ENCODE peak calls at places on chromosomes 2 and 18, in six cellular contexts. One of them, this sample, is unnamed.
A peak's percentile ranks its signal among the peaks of the same experiment; 100 is the strongest.

GRCh38 chr2:62186534-62186933 is 9.4 kb upstream of the B3GNT2 start:
- DNase-seq in HCT116: no peak
- DNase-seq in NB4: peak; percentile 58
- DNase-seq in cardiac fibroblast: no peak
- DNase-seq in WERI-Rb-1: no peak
- DNase-seq in ovary: no peak
- DNase-seq in this sample: no peak

GRCh38 chr2:150462772-150463171 is 24.7 kb downstream of the RND3 start:
- DNase-seq in HCT116: no peak
- DNase-seq in NB4: no peak
- DNase-seq in cardiac fibroblast: no peak
- DNase-seq in WERI-Rb-1: no peak
- DNase-seq in ovary: no peak
- DNase-seq in this sample: no peak

GRCh38 chr2:200962821-200963128 is 685 bp downstream of the ORC2 start:
- DNase-seq in HCT116: no peak
- DNase-seq in NB4: no peak
- DNase-seq in cardiac fibroblast: peak; percentile 5
- DNase-seq in WERI-Rb-1: no peak
- DNase-seq in ovary: no peak
- DNase-seq in this sample: no peak

GRCh38 chr18:34639662-34640061 is 70.4 kb upstream of the DTNA start:
- DNase-seq in HCT116: no peak
- DNase-seq in NB4: no peak
- DNase-seq in cardiac fibroblast: no peak
- DNase-seq in WERI-Rb-1: no peak
- DNase-seq in ovary: no peak
- DNase-seq in this sample: no peak

GRCh38 chr2:150570712-150571111 is 83.2 kb upstream of the RND3 start:
- DNase-seq in HCT116: no peak
- DNase-seq in NB4: no peak
- DNase-seq in cardiac fibroblast: peak; percentile 77
- DNase-seq in WERI-Rb-1: no peak
- DNase-seq in ovary: no peak
- DNase-seq in this sample: no peak

GRCh38 chr2:174981336-174981735 is 23.8 kb downstream of the CHN1 start:
- DNase-seq in HCT116: no peak
- DNase-seq in NB4: no peak
- DNase-seq in cardiac fibroblast: no peak
- DNase-seq in WERI-Rb-1: no peak
- DNase-seq in ovary: no peak
- DNase-seq in this sample: no peak

GRCh38 chr2:217261452-217261851 is 401.6 kb upstream of the TNP1 start:
- DNase-seq in HCT116: no peak
- DNase-seq in NB4: no peak
- DNase-seq in cardiac fibroblast: peak; percentile 61
- DNase-seq in WERI-Rb-1: peak; percentile 47
- DNase-seq in ovary: no peak
- DNase-seq in this sample: no peak

GRCh38 chr18:44679912-44680270 is 797 bp upstream of the SETBP1 start:
- DNase-seq in HCT116: no peak
- DNase-seq in NB4: no peak
- DNase-seq in cardiac fibroblast: peak; percentile 60
- DNase-seq in WERI-Rb-1: peak; percentile 55
- DNase-seq in ovary: peak; percentile 68
- DNase-seq in this sample: no peak

GRCh38 chr2:230018153-230018552 is 50.6 kb downstream of the SLC16A14 start:
- DNase-seq in HCT116: no peak
- DNase-seq in NB4: no peak
- DNase-seq in cardiac fibroblast: peak; percentile 50
- DNase-seq in WERI-Rb-1: no peak
- DNase-seq in ovary: no peak
- DNase-seq in this sample: no peak

GRCh38 chr2:73937899-73938298 is 11.2 kb downstream of the DGUOK start:
- DNase-seq in HCT116: no peak
- DNase-seq in NB4: no peak
- DNase-seq in cardiac fibroblast: no peak
- DNase-seq in WERI-Rb-1: no peak
- DNase-seq in ovary: no peak
- DNase-seq in this sample: no peak

GRCh38 chr2:96665083-96665569 is 22.6 kb downstream of the FER1L5 start:
- DNase-seq in HCT116: peak; percentile 15
- DNase-seq in NB4: peak; percentile 93
- DNase-seq in cardiac fibroblast: peak; percentile 99
- DNase-seq in WERI-Rb-1: no peak
- DNase-seq in ovary: peak; percentile 42
- DNase-seq in this sample: no peak

GRCh38 chr2:239321596-239322413 is 79.0 kb downstream of the HDAC4 start:
- DNase-seq in HCT116: no peak
- DNase-seq in NB4: peak; percentile 56
- DNase-seq in cardiac fibroblast: no peak
- DNase-seq in WERI-Rb-1: no peak
- DNase-seq in ovary: peak; percentile 17
- DNase-seq in this sample: no peak

GRCh38 chr2:29601872-29602271 is 319.5 kb downstream of the ALK start:
- DNase-seq in HCT116: no peak
- DNase-seq in NB4: no peak
- DNase-seq in cardiac fibroblast: no peak
- DNase-seq in WERI-Rb-1: no peak
- DNase-seq in ovary: no peak
- DNase-seq in this sample: no peak

GRCh38 chr2:176763111-176763510 is 449.5 kb upstream of the HNRNPA3 start:
- DNase-seq in HCT116: no peak
- DNase-seq in NB4: no peak
- DNase-seq in cardiac fibroblast: no peak
- DNase-seq in WERI-Rb-1: no peak
- DNase-seq in ovary: no peak
- DNase-seq in this sample: no peak

GRCh38 chr2:4576075-4576474 is 872.7 kb downstream of the DCDC2C start:
- DNase-seq in HCT116: no peak
- DNase-seq in NB4: no peak
- DNase-seq in cardiac fibroblast: no peak
- DNase-seq in WERI-Rb-1: no peak
- DNase-seq in ovary: no peak
- DNase-seq in this sample: no peak

GRCh38 chr2:37764739-37765138 is 93.3 kb upstream of the CDC42EP3 start:
- DNase-seq in HCT116: no peak
- DNase-seq in NB4: peak; percentile 42
- DNase-seq in cardiac fibroblast: peak; percentile 25
- DNase-seq in WERI-Rb-1: no peak
- DNase-seq in ovary: no peak
- DNase-seq in this sample: no peak

GRCh38 chr2:16655457-16655837 is 10.2 kb downstream of the CYRIA start:
- DNase-seq in HCT116: no peak
- DNase-seq in NB4: no peak
- DNase-seq in cardiac fibroblast: no peak
- DNase-seq in WERI-Rb-1: no peak
- DNase-seq in ovary: no peak
- DNase-seq in this sample: no peak

GRCh38 chr18:9914334-9914583 is 443 bp downstream of the VAPA start:
- DNase-seq in HCT116: no peak
- DNase-seq in NB4: peak; percentile 68
- DNase-seq in cardiac fibroblast: no peak
- DNase-seq in WERI-Rb-1: no peak
- DNase-seq in ovary: no peak
- DNase-seq in this sample: no peak

DNA sequence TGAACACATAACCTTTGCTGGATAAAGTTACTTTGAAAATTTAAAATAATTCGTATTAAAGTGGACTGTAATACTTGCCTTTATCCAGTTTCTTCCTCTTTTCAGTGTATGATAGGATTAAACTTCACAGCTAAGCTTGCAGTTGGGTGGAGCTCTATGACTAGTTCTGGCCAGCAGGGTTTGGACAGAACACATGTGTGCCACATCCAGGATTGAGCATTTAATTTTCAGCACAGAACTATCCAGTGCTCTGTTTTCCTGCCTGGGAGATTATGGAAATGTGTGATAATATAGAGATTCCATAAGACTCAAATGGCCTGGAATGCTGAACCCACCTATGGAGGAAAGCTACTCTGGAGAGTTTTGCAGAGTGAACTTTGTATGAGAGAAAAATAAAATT is 200.2 kb downstream of the OSR1 start:
- DNase-seq in HCT116: no peak
- DNase-seq in NB4: no peak
- DNase-seq in cardiac fibroblast: no peak
- DNase-seq in WERI-Rb-1: peak; percentile 18
- DNase-seq in ovary: no peak
- DNase-seq in this sample: no peak
- TF ChIP-seq CTCF in HCT116: no peak
- TF ChIP-seq CTCF in NB4: no peak
- TF ChIP-seq CTCF in cardiac fibroblast: no peak
- TF ChIP-seq CTCF in WERI-Rb-1: no peak
- TF ChIP-seq CTCF in ovary: no peak
- TF ChIP-seq CTCF in this sample: no peak

GRCh38 chr18:78979682-78980278 is at the start of gene SALL3:
- DNase-seq in HCT116: no peak
- DNase-seq in NB4: no peak
- DNase-seq in cardiac fibroblast: no peak
- DNase-seq in WERI-Rb-1: peak; percentile 80
- DNase-seq in ovary: no peak
- DNase-seq in this sample: no peak

GRCh38 chr18:78976697-78977626 is 2.7 kb upstream of the SALL3 start:
- DNase-seq in HCT116: no peak
- DNase-seq in NB4: no peak
- DNase-seq in cardiac fibroblast: no peak
- DNase-seq in WERI-Rb-1: no peak
- DNase-seq in ovary: no peak
- DNase-seq in this sample: no peak

GRCh38 chr18:78979058-78979680 is 449 bp upstream of the SALL3 start:
- DNase-seq in HCT116: no peak
- DNase-seq in NB4: no peak
- DNase-seq in cardiac fibroblast: peak; percentile 23
- DNase-seq in WERI-Rb-1: peak; percentile 87
- DNase-seq in ovary: no peak
- DNase-seq in this sample: no peak

GRCh38 chr18:78977627-78978271 is 1.9 kb upstream of the SALL3 start:
- DNase-seq in HCT116: no peak
- DNase-seq in NB4: no peak
- DNase-seq in cardiac fibroblast: no peak
- DNase-seq in WERI-Rb-1: no peak
- DNase-seq in ovary: no peak
- DNase-seq in this sample: no peak

GRCh38 chr18:78978336-78979057 is 1.1 kb upstream of the SALL3 start:
- DNase-seq in HCT116: no peak
- DNase-seq in NB4: no peak
- DNase-seq in cardiac fibroblast: no peak
- DNase-seq in WERI-Rb-1: no peak
- DNase-seq in ovary: no peak
- DNase-seq in this sample: no peak
- H3K4me3 ChIP-seq in HCT116: no peak overlapping the region
- H3K4me3 ChIP-seq in NB4: no peak overlapping the region
- H3K4me3 ChIP-seq in cardiac fibroblast: peak overlapping the region; percentile 23
- H3K4me3 ChIP-seq in WERI-Rb-1: peak overlapping the region; percentile 63
- H3K4me3 ChIP-seq in ovary: no peak overlapping the region
- H3K4me3 ChIP-seq in this sample: no peak overlapping the region

GRCh38 chr2:129764376-129765325 is 214.8 kb upstream of the RAB6C start:
- DNase-seq in HCT116: peak; percentile 8
- DNase-seq in NB4: peak; percentile 27
- DNase-seq in cardiac fibroblast: no peak
- DNase-seq in WERI-Rb-1: peak; percentile 51
- DNase-seq in ovary: no peak
- DNase-seq in this sample: no peak
- TF ChIP-seq CTCF in HCT116: peak; percentile 45
- TF ChIP-seq CTCF in NB4: peak; percentile 57
- TF ChIP-seq CTCF in cardiac fibroblast: no peak
- TF ChIP-seq CTCF in WERI-Rb-1: peak; percentile 61
- TF ChIP-seq CTCF in ovary: no peak
- TF ChIP-seq CTCF in this sample: peak; percentile 35

GRCh38 chr2:137963535-137964065 is 673 bp upstream of the HNMT start:
- DNase-seq in HCT116: no peak
- DNase-seq in NB4: no peak
- DNase-seq in cardiac fibroblast: peak; percentile 70
- DNase-seq in WERI-Rb-1: no peak
- DNase-seq in ovary: no peak
- DNase-seq in this sample: no peak
- H3K4me3 ChIP-seq in HCT116: no peak overlapping the region
- H3K4me3 ChIP-seq in NB4: no peak overlapping the region
- H3K4me3 ChIP-seq in cardiac fibroblast: no peak overlapping the region
- H3K4me3 ChIP-seq in WERI-Rb-1: no peak overlapping the region
- H3K4me3 ChIP-seq in ovary: peak overlapping the region; percentile 49
- H3K4me3 ChIP-seq in this sample: no peak overlapping the region

GRCh38 chr2:94993176-94994062 is 32.1 kb upstream of the MAL start:
- DNase-seq in HCT116: no peak
- DNase-seq in NB4: no peak
- DNase-seq in cardiac fibroblast: no peak
- DNase-seq in WERI-Rb-1: no peak
- DNase-seq in ovary: no peak
- DNase-seq in this sample: no peak
- TF ChIP-seq CTCF in HCT116: no peak
- TF ChIP-seq CTCF in NB4: no peak
- TF ChIP-seq CTCF in cardiac fibroblast: no peak
- TF ChIP-seq CTCF in WERI-Rb-1: no peak
- TF ChIP-seq CTCF in ovary: no peak
- TF ChIP-seq CTCF in this sample: no peak

GRCh38 chr18:111292-112014 is 46.9 kb upstream of the USP14 start:
- DNase-seq in HCT116: no peak
- DNase-seq in NB4: peak; percentile 66
- DNase-seq in cardiac fibroblast: peak; percentile 44
- DNase-seq in WERI-Rb-1: peak; percentile 85
- DNase-seq in ovary: peak; percentile 53
- DNase-seq in this sample: no peak
- H3K4me3 ChIP-seq in HCT116: no peak overlapping the region
- H3K4me3 ChIP-seq in NB4: no peak overlapping the region
- H3K4me3 ChIP-seq in cardiac fibroblast: no peak overlapping the region
- H3K4me3 ChIP-seq in WERI-Rb-1: peak overlapping the region; percentile 54
- H3K4me3 ChIP-seq in ovary: peak overlapping the region; percentile 24
- H3K4me3 ChIP-seq in this sample: peak overlapping the region; percentile 33

GRCh38 chr2:31729442-31730092 is 148.8 kb upstream of the SRD5A2 start:
- DNase-seq in HCT116: peak; percentile 54
- DNase-seq in NB4: peak; percentile 51
- DNase-seq in cardiac fibroblast: peak; percentile 6
- DNase-seq in WERI-Rb-1: no peak
- DNase-seq in ovary: no peak
- DNase-seq in this sample: peak; percentile 26
- TF ChIP-seq CTCF in HCT116: peak; percentile 68
- TF ChIP-seq CTCF in NB4: peak; percentile 66
- TF ChIP-seq CTCF in cardiac fibroblast: peak; percentile 60
- TF ChIP-seq CTCF in WERI-Rb-1: peak; percentile 73
- TF ChIP-seq CTCF in ovary: no peak
- TF ChIP-seq CTCF in this sample: peak; percentile 71

GRCh38 chr2:109616184-109616583 is 2.0 kb downstream of the SOWAHC start:
- DNase-seq in HCT116: no peak
- DNase-seq in NB4: no peak
- DNase-seq in cardiac fibroblast: no peak
- DNase-seq in WERI-Rb-1: no peak
- DNase-seq in ovary: no peak
- DNase-seq in this sample: no peak
- H3K4me3 ChIP-seq in HCT116: no peak overlapping the region
- H3K4me3 ChIP-seq in NB4: no peak overlapping the region
- H3K4me3 ChIP-seq in cardiac fibroblast: no peak overlapping the region
- H3K4me3 ChIP-seq in WERI-Rb-1: no peak overlapping the region
- H3K4me3 ChIP-seq in ovary: no peak overlapping the region
- H3K4me3 ChIP-seq in this sample: no peak overlapping the region

This sample was measured in LNCaP clone FGC.